ENCODE peak calls at places on chromosomes 11 and 22, in ten cellular contexts. One of them, this sample, is unnamed.

GRCh38 chr11:122215244-122215992 is 99.4 kb upstream of the BLID start:
- DNase-seq in MM.1S: peak; percentile 66
- DNase-seq in CD8-positive, alpha-beta memory T cell: no peak
- DNase-seq in fibroblast of lung: peak; percentile 99
- DNase-seq in cardiac muscle cell: peak; percentile 78
- DNase-seq in breast epithelium: peak; percentile 57
- DNase-seq in HCT116: peak; percentile 51
- DNase-seq in foreskin keratinocyte: no peak
- DNase-seq in uterus: peak; percentile 63
- DNase-seq in small intestine: peak; percentile 49
- DNase-seq in this sample: peak; percentile 68

GRCh38 chr11:123590296-123590912 is 64.0 kb downstream of the SCN3B start:
- DNase-seq in MM.1S: no peak
- DNase-seq in CD8-positive, alpha-beta memory T cell: no peak
- DNase-seq in fibroblast of lung: peak; percentile 63
- DNase-seq in cardiac muscle cell: no peak
- DNase-seq in breast epithelium: no peak
- DNase-seq in HCT116: peak; percentile 23
- DNase-seq in foreskin keratinocyte: no peak
- DNase-seq in uterus: no peak
- DNase-seq in small intestine: peak; percentile 99
- DNase-seq in this sample: peak; percentile 45

GRCh38 chr11:31640611-31641010 is 131.0 kb downstream of the ELP4 start:
- DNase-seq in MM.1S: no peak
- DNase-seq in CD8-positive, alpha-beta memory T cell: no peak
- DNase-seq in fibroblast of lung: no peak
- DNase-seq in cardiac muscle cell: peak; percentile 7
- DNase-seq in breast epithelium: no peak
- DNase-seq in HCT116: no peak
- DNase-seq in foreskin keratinocyte: no peak
- DNase-seq in uterus: no peak
- DNase-seq in small intestine: no peak
- DNase-seq in this sample: no peak

GRCh38 chr11:90589735-90590134 is 366.9 kb upstream of the CHORDC1 start:
- DNase-seq in MM.1S: no peak
- DNase-seq in CD8-positive, alpha-beta memory T cell: no peak
- DNase-seq in fibroblast of lung: no peak
- DNase-seq in cardiac muscle cell: no peak
- DNase-seq in breast epithelium: no peak
- DNase-seq in HCT116: no peak
- DNase-seq in foreskin keratinocyte: no peak
- DNase-seq in uterus: no peak
- DNase-seq in small intestine: no peak
- DNase-seq in this sample: no peak

GRCh38 chr11:111632798-111633197 is 30.5 kb downstream of the SIK2 start:
- DNase-seq in MM.1S: no peak
- DNase-seq in CD8-positive, alpha-beta memory T cell: no peak
- DNase-seq in fibroblast of lung: no peak
- DNase-seq in cardiac muscle cell: no peak
- DNase-seq in breast epithelium: no peak
- DNase-seq in HCT116: no peak
- DNase-seq in foreskin keratinocyte: no peak
- DNase-seq in uterus: no peak
- DNase-seq in small intestine: no peak
- DNase-seq in this sample: no peak

GRCh38 chr11:34345012-34345804 is 12.6 kb downstream of the ABTB2 start:
- DNase-seq in MM.1S: no peak
- DNase-seq in CD8-positive, alpha-beta memory T cell: no peak
- DNase-seq in fibroblast of lung: peak; percentile 96
- DNase-seq in cardiac muscle cell: no peak
- DNase-seq in breast epithelium: peak; percentile 67
- DNase-seq in HCT116: peak; percentile 52
- DNase-seq in foreskin keratinocyte: peak; percentile 50
- DNase-seq in uterus: peak; percentile 68
- DNase-seq in small intestine: peak; percentile 71
- DNase-seq in this sample: peak; percentile 76

GRCh38 chr22:42366815-42367581 is 65.2 kb downstream of the NFAM1 start:
- DNase-seq in MM.1S: no peak
- DNase-seq in CD8-positive, alpha-beta memory T cell: no peak
- DNase-seq in fibroblast of lung: no peak
- DNase-seq in cardiac muscle cell: no peak
- DNase-seq in breast epithelium: no peak
- DNase-seq in HCT116: no peak
- DNase-seq in foreskin keratinocyte: no peak
- DNase-seq in uterus: no peak
- DNase-seq in small intestine: no peak
- DNase-seq in this sample: no peak

GRCh38 chr11:68398870-68399865 is 61.4 kb upstream of the PPP6R3 start:
- DNase-seq in MM.1S: no peak
- DNase-seq in CD8-positive, alpha-beta memory T cell: no peak
- DNase-seq in fibroblast of lung: no peak
- DNase-seq in cardiac muscle cell: peak; percentile 77
- DNase-seq in breast epithelium: no peak
- DNase-seq in HCT116: no peak
- DNase-seq in foreskin keratinocyte: no peak
- DNase-seq in uterus: peak; percentile 68
- DNase-seq in small intestine: no peak
- DNase-seq in this sample: no peak

GRCh38 chr22:29703595-29704195 is 16.1 kb upstream of the CABP7 start:
- DNase-seq in MM.1S: no peak
- DNase-seq in CD8-positive, alpha-beta memory T cell: no peak
- DNase-seq in fibroblast of lung: no peak
- DNase-seq in cardiac muscle cell: no peak
- DNase-seq in breast epithelium: no peak
- DNase-seq in HCT116: no peak
- DNase-seq in foreskin keratinocyte: no peak
- DNase-seq in uterus: no peak
- DNase-seq in small intestine: no peak
- DNase-seq in this sample: no peak

GRCh38 chr11:64095949-64096348 is 60.2 kb downstream of the FLRT1 start:
- DNase-seq in MM.1S: no peak
- DNase-seq in CD8-positive, alpha-beta memory T cell: no peak
- DNase-seq in fibroblast of lung: no peak
- DNase-seq in cardiac muscle cell: peak; percentile 51
- DNase-seq in breast epithelium: no peak
- DNase-seq in HCT116: no peak
- DNase-seq in foreskin keratinocyte: no peak
- DNase-seq in uterus: no peak
- DNase-seq in small intestine: no peak
- DNase-seq in this sample: no peak

GRCh38 chr11:59822989-59823566 is 12.5 kb upstream of the MRPL16 start:
- DNase-seq in MM.1S: peak; percentile 80
- DNase-seq in CD8-positive, alpha-beta memory T cell: peak; percentile 17
- DNase-seq in fibroblast of lung: peak; percentile 50
- DNase-seq in cardiac muscle cell: peak; percentile 75
- DNase-seq in breast epithelium: no peak
- DNase-seq in HCT116: peak; percentile 69
- DNase-seq in foreskin keratinocyte: no peak
- DNase-seq in uterus: no peak
- DNase-seq in small intestine: peak; percentile 76
- DNase-seq in this sample: peak; percentile 52

GRCh38 chr11:72738199-72739141 is 13.7 kb downstream of the ARAP1 start:
- DNase-seq in MM.1S: no peak
- DNase-seq in CD8-positive, alpha-beta memory T cell: no peak
- DNase-seq in fibroblast of lung: no peak
- DNase-seq in cardiac muscle cell: no peak
- DNase-seq in breast epithelium: no peak
- DNase-seq in HCT116: no peak
- DNase-seq in foreskin keratinocyte: no peak
- DNase-seq in uterus: no peak
- DNase-seq in small intestine: no peak
- DNase-seq in this sample: no peak

GRCh38 chr22:45844949-45845613 is 131.9 kb downstream of the WNT7B start:
- DNase-seq in MM.1S: no peak
- DNase-seq in CD8-positive, alpha-beta memory T cell: no peak
- DNase-seq in fibroblast of lung: peak; percentile 55
- DNase-seq in cardiac muscle cell: no peak
- DNase-seq in breast epithelium: no peak
- DNase-seq in HCT116: no peak
- DNase-seq in foreskin keratinocyte: no peak
- DNase-seq in uterus: no peak
- DNase-seq in small intestine: no peak
- DNase-seq in this sample: no peak

GRCh38 chr11:65298131-65298535 is 16.5 kb upstream of the CDC42EP2 start:
- DNase-seq in MM.1S: no peak
- DNase-seq in CD8-positive, alpha-beta memory T cell: no peak
- DNase-seq in fibroblast of lung: no peak
- DNase-seq in cardiac muscle cell: no peak
- DNase-seq in breast epithelium: no peak
- DNase-seq in HCT116: no peak
- DNase-seq in foreskin keratinocyte: no peak
- DNase-seq in uterus: peak; percentile 86
- DNase-seq in small intestine: no peak
- DNase-seq in this sample: peak; percentile 76

GRCh38 chr11:112786196-112786595 is 175.0 kb upstream of the NCAM1 start:
- DNase-seq in MM.1S: no peak
- DNase-seq in CD8-positive, alpha-beta memory T cell: no peak
- DNase-seq in fibroblast of lung: no peak
- DNase-seq in cardiac muscle cell: no peak
- DNase-seq in breast epithelium: no peak
- DNase-seq in HCT116: no peak
- DNase-seq in foreskin keratinocyte: no peak
- DNase-seq in uterus: no peak
- DNase-seq in small intestine: no peak
- DNase-seq in this sample: no peak

GRCh38 chr11:112784323-112785073 is 176.7 kb upstream of the NCAM1 start:
- DNase-seq in MM.1S: no peak
- DNase-seq in CD8-positive, alpha-beta memory T cell: no peak
- DNase-seq in fibroblast of lung: peak; percentile 95
- DNase-seq in cardiac muscle cell: peak; percentile 83
- DNase-seq in breast epithelium: no peak
- DNase-seq in HCT116: no peak
- DNase-seq in foreskin keratinocyte: no peak
- DNase-seq in uterus: peak; percentile 70
- DNase-seq in small intestine: no peak
- DNase-seq in this sample: peak; percentile 88

GRCh38 chr11:112783945-112784322 is 177.3 kb upstream of the NCAM1 start:
- DNase-seq in MM.1S: no peak
- DNase-seq in CD8-positive, alpha-beta memory T cell: no peak
- DNase-seq in fibroblast of lung: peak; percentile 76
- DNase-seq in cardiac muscle cell: no peak
- DNase-seq in breast epithelium: no peak
- DNase-seq in HCT116: no peak
- DNase-seq in foreskin keratinocyte: no peak
- DNase-seq in uterus: no peak
- DNase-seq in small intestine: no peak
- DNase-seq in this sample: no peak

GRCh38 chr11:112785717-112786116 is 175.5 kb upstream of the NCAM1 start:
- DNase-seq in MM.1S: no peak
- DNase-seq in CD8-positive, alpha-beta memory T cell: no peak
- DNase-seq in fibroblast of lung: peak; percentile 87
- DNase-seq in cardiac muscle cell: no peak
- DNase-seq in breast epithelium: no peak
- DNase-seq in HCT116: no peak
- DNase-seq in foreskin keratinocyte: no peak
- DNase-seq in uterus: peak; percentile 74
- DNase-seq in small intestine: no peak
- DNase-seq in this sample: no peak

GRCh38 chr11:112785104-112785503 is 176.1 kb upstream of the NCAM1 start:
- DNase-seq in MM.1S: no peak
- DNase-seq in CD8-positive, alpha-beta memory T cell: no peak
- DNase-seq in fibroblast of lung: peak; percentile 83
- DNase-seq in cardiac muscle cell: no peak
- DNase-seq in breast epithelium: no peak
- DNase-seq in HCT116: no peak
- DNase-seq in foreskin keratinocyte: no peak
- DNase-seq in uterus: peak; percentile 37
- DNase-seq in small intestine: no peak
- DNase-seq in this sample: peak; percentile 73
- H3K27ac ChIP-seq in MM.1S: no peak overlapping the region
- H3K27ac ChIP-seq in CD8-positive, alpha-beta memory T cell: no peak overlapping the region
- H3K27ac ChIP-seq in fibroblast of lung: no peak overlapping the region
- H3K27ac ChIP-seq in cardiac muscle cell: peak overlapping the region; percentile 28
- H3K27ac ChIP-seq in breast epithelium: peak overlapping the region; percentile 67
- H3K27ac ChIP-seq in HCT116: no peak overlapping the region
- H3K27ac ChIP-seq in foreskin keratinocyte: no peak overlapping the region
- H3K27ac ChIP-seq in uterus: peak overlapping the region; percentile 64
- H3K27ac ChIP-seq in small intestine: peak overlapping the region; percentile 36
- H3K27ac ChIP-seq in this sample: peak overlapping the region; percentile 83

GRCh38 chr22:49142281-49142680 is 685.4 kb downstream of the BRD1 start:
- DNase-seq in MM.1S: no peak
- DNase-seq in CD8-positive, alpha-beta memory T cell: no peak
- DNase-seq in fibroblast of lung: no peak
- DNase-seq in cardiac muscle cell: no peak
- DNase-seq in breast epithelium: no peak
- DNase-seq in HCT116: no peak
- DNase-seq in foreskin keratinocyte: no peak
- DNase-seq in uterus: no peak
- DNase-seq in small intestine: no peak
- DNase-seq in this sample: no peak
- H3K27me3 ChIP-seq in MM.1S: peaks cover 73% of the 10 kb centered on the region
- H3K27me3 ChIP-seq in CD8-positive, alpha-beta memory T cell: no peaks in the 10 kb centered on the region
- H3K27me3 ChIP-seq in fibroblast of lung: no peaks in the 10 kb centered on the region
- H3K27me3 ChIP-seq in cardiac muscle cell: no peaks in the 10 kb centered on the region
- H3K27me3 ChIP-seq in breast epithelium: peaks cover 34% of the 10 kb centered on the region
- H3K27me3 ChIP-seq in HCT116: peaks cover 62% of the 10 kb centered on the region
- H3K27me3 ChIP-seq in foreskin keratinocyte: no peaks in the 10 kb centered on the region
- H3K27me3 ChIP-seq in uterus: no peaks in the 10 kb centered on the region
- H3K27me3 ChIP-seq in small intestine: peaks cover 4% of the 10 kb centered on the region
- H3K27me3 ChIP-seq in this sample: peaks cover 28% of the 10 kb centered on the region

DNA sequence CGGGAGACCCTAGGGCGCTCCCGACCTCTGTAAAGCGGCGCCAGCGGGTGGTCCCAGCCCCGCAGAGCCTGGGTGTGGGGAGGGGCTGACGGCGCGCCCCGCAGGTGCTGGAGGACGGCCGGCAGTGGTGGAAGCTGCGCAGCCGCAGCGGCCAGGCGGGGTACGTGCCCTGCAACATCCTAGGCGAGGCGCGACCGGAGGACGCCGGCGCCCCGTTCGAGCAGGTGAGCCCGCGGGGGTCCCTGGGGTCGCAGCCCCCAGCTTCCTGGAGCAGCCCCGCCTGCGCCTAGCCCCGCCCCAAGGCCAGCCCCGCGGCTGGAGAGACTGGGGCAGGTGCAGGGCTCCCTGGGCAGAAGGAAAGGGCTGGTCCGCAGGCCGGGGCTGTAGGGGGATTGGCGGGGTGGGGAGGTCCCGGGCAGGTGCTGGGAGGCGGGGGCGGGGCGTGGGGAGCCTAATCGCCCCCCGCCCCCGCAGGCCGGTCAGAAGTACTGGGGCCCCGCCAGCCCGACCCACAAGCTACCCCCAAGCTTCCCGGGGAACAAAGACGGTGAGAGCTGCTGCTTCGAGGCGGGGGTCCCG is 19.7 kb downstream of the EPS8L2 start:
- DNase-seq in MM.1S: peak; percentile 28
- DNase-seq in CD8-positive, alpha-beta memory T cell: no peak
- DNase-seq in fibroblast of lung: no peak
- DNase-seq in cardiac muscle cell: no peak
- DNase-seq in breast epithelium: no peak
- DNase-seq in HCT116: no peak
- DNase-seq in foreskin keratinocyte: no peak
- DNase-seq in uterus: no peak
- DNase-seq in small intestine: no peak
- DNase-seq in this sample: peak; percentile 74
- H3K4me1 ChIP-seq in MM.1S: peaks cover 20% of the 10 kb centered on the region
- H3K4me1 ChIP-seq in CD8-positive, alpha-beta memory T cell: peaks cover 37% of the 10 kb centered on the region
- H3K4me1 ChIP-seq in fibroblast of lung: peaks cover 16% of the 10 kb centered on the region
- H3K4me1 ChIP-seq in cardiac muscle cell: no peaks in the 10 kb centered on the region
- H3K4me1 ChIP-seq in breast epithelium: peaks cover 5% of the 10 kb centered on the region
- H3K4me1 ChIP-seq in HCT116: peaks cover 7% of the 10 kb centered on the region
- H3K4me1 ChIP-seq in foreskin keratinocyte: no peaks in the 10 kb centered on the region
- H3K4me1 ChIP-seq in uterus: no peaks in the 10 kb centered on the region
- H3K4me1 ChIP-seq in small intestine: peaks cover 15% of the 10 kb centered on the region
- H3K4me1 ChIP-seq in this sample: peaks cover 43% of the 10 kb centered on the region

GRCh38 chr11:44904261-44905080 is 46.2 kb downstream of the TP53I11 start:
- DNase-seq in MM.1S: no peak
- DNase-seq in CD8-positive, alpha-beta memory T cell: no peak
- DNase-seq in fibroblast of lung: no peak
- DNase-seq in cardiac muscle cell: no peak
- DNase-seq in breast epithelium: no peak
- DNase-seq in HCT116: no peak
- DNase-seq in foreskin keratinocyte: no peak
- DNase-seq in uterus: no peak
- DNase-seq in small intestine: no peak
- DNase-seq in this sample: peak; percentile 79
- H3K27ac ChIP-seq in MM.1S: no peak overlapping the region
- H3K27ac ChIP-seq in CD8-positive, alpha-beta memory T cell: no peak overlapping the region
- H3K27ac ChIP-seq in fibroblast of lung: no peak overlapping the region
- H3K27ac ChIP-seq in cardiac muscle cell: no peak overlapping the region
- H3K27ac ChIP-seq in breast epithelium: no peak overlapping the region
- H3K27ac ChIP-seq in HCT116: no peak overlapping the region
- H3K27ac ChIP-seq in foreskin keratinocyte: no peak overlapping the region
- H3K27ac ChIP-seq in uterus: no peak overlapping the region
- H3K27ac ChIP-seq in small intestine: no peak overlapping the region
- H3K27ac ChIP-seq in this sample: no peak overlapping the region